ENCODE peak calls at places on chromosomes 3 and 15, in seven cellular contexts. One of them, this sample, is unnamed.

GRCh38 chr15:29819979-29820801 is 2.1 kb downstream of the TJP1 start:
- DNase-seq in HCT116: no peak
- DNase-seq in A549: no peak
- DNase-seq in IMR-90: peak; percentile 28
- DNase-seq in testis: no peak
- DNase-seq in upper lobe of left lung: no peak
- DNase-seq in GM12891: no peak
- DNase-seq in this sample: no peak

GRCh38 chr3:143209715-143210059 is 90.1 kb downstream of the CHST2 start:
- DNase-seq in testis: no peak
- DNase-seq in HCT116: no peak
- DNase-seq in A549: no peak
- DNase-seq in GM12891: no peak
- DNase-seq in IMR-90: no peak
- DNase-seq in upper lobe of left lung: no peak
- DNase-seq in this sample: no peak

GRCh38 chr3:65988440-65988839 is 50.3 kb downstream of the MAGI1 start:
- DNase-seq in GM12891: no peak
- DNase-seq in A549: no peak
- DNase-seq in HCT116: no peak
- DNase-seq in testis: no peak
- DNase-seq in upper lobe of left lung: no peak
- DNase-seq in IMR-90: no peak
- DNase-seq in this sample: no peak

GRCh38 chr15:40793216-40793989 is 13.5 kb upstream of the ZFYVE19 start:
- DNase-seq in upper lobe of left lung: no peak
- DNase-seq in HCT116: peak; percentile 92
- DNase-seq in IMR-90: peak; percentile 98
- DNase-seq in GM12891: no peak
- DNase-seq in A549: peak; percentile 26
- DNase-seq in testis: peak; percentile 51
- DNase-seq in this sample: peak; percentile 55

GRCh38 chr3:9649791-9650521 is 651 bp downstream of the MTMR14 start:
- DNase-seq in testis: no peak
- DNase-seq in GM12891: peak; percentile 46
- DNase-seq in A549: peak; percentile 11
- DNase-seq in IMR-90: no peak
- DNase-seq in HCT116: no peak
- DNase-seq in upper lobe of left lung: peak; percentile 31
- DNase-seq in this sample: peak; percentile 58

GRCh38 chr3:120168038-120168437 is 73.8 kb upstream of the GSK3B start:
- DNase-seq in A549: no peak
- DNase-seq in HCT116: no peak
- DNase-seq in testis: no peak
- DNase-seq in IMR-90: no peak
- DNase-seq in GM12891: no peak
- DNase-seq in upper lobe of left lung: no peak
- DNase-seq in this sample: no peak

GRCh38 chr3:138112362-138112761 is 3.0 kb downstream of the DZIP1L start:
- DNase-seq in IMR-90: no peak
- DNase-seq in upper lobe of left lung: no peak
- DNase-seq in testis: no peak
- DNase-seq in A549: no peak
- DNase-seq in GM12891: no peak
- DNase-seq in HCT116: no peak
- DNase-seq in this sample: no peak

GRCh38 chr3:110414851-110415250 is 656.8 kb upstream of the NECTIN3 start:
- DNase-seq in GM12891: no peak
- DNase-seq in upper lobe of left lung: no peak
- DNase-seq in IMR-90: peak; percentile 88
- DNase-seq in A549: peak; percentile 18
- DNase-seq in HCT116: peak; percentile 73
- DNase-seq in testis: no peak
- DNase-seq in this sample: no peak

GRCh38 chr15:100672959-100673358 is 70.6 kb downstream of the ASB7 start:
- DNase-seq in testis: no peak
- DNase-seq in IMR-90: no peak
- DNase-seq in HCT116: no peak
- DNase-seq in GM12891: no peak
- DNase-seq in upper lobe of left lung: no peak
- DNase-seq in A549: no peak
- DNase-seq in this sample: no peak

GRCh38 chr3:20401253-20401652 is 215.2 kb upstream of the SGO1 start:
- DNase-seq in upper lobe of left lung: no peak
- DNase-seq in GM12891: no peak
- DNase-seq in IMR-90: no peak
- DNase-seq in HCT116: no peak
- DNase-seq in testis: no peak
- DNase-seq in A549: no peak
- DNase-seq in this sample: no peak

GRCh38 chr15:90561344-90562244 is 31.9 kb downstream of the CRTC3 start:
- DNase-seq in testis: no peak
- DNase-seq in upper lobe of left lung: no peak
- DNase-seq in IMR-90: peak; percentile 81
- DNase-seq in GM12891: no peak
- DNase-seq in A549: no peak
- DNase-seq in HCT116: no peak
- DNase-seq in this sample: no peak

GRCh38 chr15:93865610-93866009 is 365.8 kb upstream of the MCTP2 start:
- DNase-seq in GM12891: no peak
- DNase-seq in testis: no peak
- DNase-seq in HCT116: no peak
- DNase-seq in A549: no peak
- DNase-seq in IMR-90: no peak
- DNase-seq in upper lobe of left lung: no peak
- DNase-seq in this sample: no peak

GRCh38 chr3:125052671-125053303 is 3.0 kb downstream of the HEG1 start:
- DNase-seq in upper lobe of left lung: no peak
- DNase-seq in A549: no peak
- DNase-seq in IMR-90: peak; percentile 92
- DNase-seq in GM12891: no peak
- DNase-seq in testis: no peak
- DNase-seq in HCT116: no peak
- DNase-seq in this sample: no peak

GRCh38 chr3:151430821-151431484 is 29.9 kb downstream of the IGSF10 start:
- DNase-seq in A549: no peak
- DNase-seq in testis: no peak
- DNase-seq in upper lobe of left lung: no peak
- DNase-seq in IMR-90: no peak
- DNase-seq in GM12891: no peak
- DNase-seq in HCT116: no peak
- DNase-seq in this sample: no peak

GRCh38 chr3:139020868-139021234 is at the start of gene PRR23B:
- DNase-seq in testis: peak; percentile 64
- DNase-seq in A549: no peak
- DNase-seq in IMR-90: no peak
- DNase-seq in upper lobe of left lung: no peak
- DNase-seq in GM12891: no peak
- DNase-seq in HCT116: no peak
- DNase-seq in this sample: no peak

GRCh38 chr3:49164983-49165720 is 979 bp downstream of the CCDC71 start:
- DNase-seq in A549: no peak
- DNase-seq in upper lobe of left lung: no peak
- DNase-seq in IMR-90: no peak
- DNase-seq in HCT116: no peak
- DNase-seq in testis: no peak
- DNase-seq in GM12891: no peak
- DNase-seq in this sample: peak; percentile 27
- TF ChIP-seq POLR2A in A549: no peak
- TF ChIP-seq POLR2A in upper lobe of left lung: no peak
- TF ChIP-seq POLR2A in IMR-90: no peak
- TF ChIP-seq POLR2A in HCT116: no peak
- TF ChIP-seq POLR2A in testis: no peak
- TF ChIP-seq POLR2A in GM12891: peak; percentile 41
- TF ChIP-seq POLR2A in this sample: peak; percentile 17

GRCh38 chr3:37130984-37131975 is 43.1 kb downstream of the LRRFIP2 start:
- DNase-seq in upper lobe of left lung: no peak
- DNase-seq in testis: no peak
- DNase-seq in HCT116: no peak
- DNase-seq in GM12891: no peak
- DNase-seq in A549: no peak
- DNase-seq in IMR-90: no peak
- DNase-seq in this sample: no peak
- TF ChIP-seq POLR2A in upper lobe of left lung: no peak
- TF ChIP-seq POLR2A in testis: no peak
- TF ChIP-seq POLR2A in HCT116: no peak
- TF ChIP-seq POLR2A in GM12891: no peak
- TF ChIP-seq POLR2A in A549: no peak
- TF ChIP-seq POLR2A in IMR-90: no peak
- TF ChIP-seq POLR2A in this sample: no peak

GRCh38 chr15:63504247-63504978 is at the start of gene USP3:
- DNase-seq in IMR-90: peak; percentile 94
- DNase-seq in HCT116: peak; percentile 89
- DNase-seq in testis: peak; percentile 94
- DNase-seq in A549: peak; percentile 67
- DNase-seq in GM12891: peak; percentile 53
- DNase-seq in upper lobe of left lung: peak; percentile 94
- DNase-seq in this sample: peak; percentile 96

GRCh38 chr15:63502137-63502801 is 2.1 kb upstream of the USP3 start:
- DNase-seq in testis: no peak
- DNase-seq in IMR-90: peak; percentile 44
- DNase-seq in A549: no peak
- DNase-seq in GM12891: no peak
- DNase-seq in HCT116: no peak
- DNase-seq in upper lobe of left lung: peak; percentile 74
- DNase-seq in this sample: peak; percentile 23

GRCh38 chr15:63503739-63504246 is 600 bp upstream of the USP3 start:
- DNase-seq in testis: peak; percentile 63
- DNase-seq in IMR-90: peak; percentile 93
- DNase-seq in upper lobe of left lung: peak; percentile 80
- DNase-seq in A549: peak; percentile 48
- DNase-seq in HCT116: peak; percentile 75
- DNase-seq in GM12891: no peak
- DNase-seq in this sample: peak; percentile 79

GRCh38 chr15:63501256-63502089 is 2.9 kb upstream of the USP3 start:
- DNase-seq in IMR-90: peak; percentile 97
- DNase-seq in A549: peak; percentile 88
- DNase-seq in upper lobe of left lung: peak; percentile 93
- DNase-seq in HCT116: no peak
- DNase-seq in GM12891: no peak
- DNase-seq in testis: peak; percentile 84
- DNase-seq in this sample: no peak

GRCh38 chr15:63502843-63503738 is 1.3 kb upstream of the USP3 start:
- DNase-seq in IMR-90: peak; percentile 87
- DNase-seq in testis: peak; percentile 84
- DNase-seq in HCT116: peak; percentile 83
- DNase-seq in A549: peak; percentile 88
- DNase-seq in GM12891: peak; percentile 51
- DNase-seq in upper lobe of left lung: peak; percentile 99
- DNase-seq in this sample: peak; percentile 77
- TF ChIP-seq POLR2A in IMR-90: no peak
- TF ChIP-seq POLR2A in testis: no peak
- TF ChIP-seq POLR2A in HCT116: peak; percentile 39
- TF ChIP-seq POLR2A in A549: peak; percentile 39
- TF ChIP-seq POLR2A in GM12891: no peak
- TF ChIP-seq POLR2A in upper lobe of left lung: no peak
- TF ChIP-seq POLR2A in this sample: no peak

GRCh38 chr15:98729446-98730042 is 81.2 kb downstream of the IGF1R start:
- DNase-seq in IMR-90: no peak
- DNase-seq in HCT116: no peak
- DNase-seq in GM12891: no peak
- DNase-seq in A549: no peak
- DNase-seq in upper lobe of left lung: no peak
- DNase-seq in testis: peak; percentile 74
- DNase-seq in this sample: peak; percentile 30

GRCh38 chr15:98728811-98729160 is 80.4 kb downstream of the IGF1R start:
- DNase-seq in GM12891: no peak
- DNase-seq in upper lobe of left lung: no peak
- DNase-seq in testis: no peak
- DNase-seq in HCT116: no peak
- DNase-seq in A549: no peak
- DNase-seq in IMR-90: no peak
- DNase-seq in this sample: no peak

GRCh38 chr15:98725874-98726273 is 77.5 kb downstream of the IGF1R start:
- DNase-seq in A549: no peak
- DNase-seq in testis: no peak
- DNase-seq in IMR-90: no peak
- DNase-seq in HCT116: no peak
- DNase-seq in GM12891: no peak
- DNase-seq in upper lobe of left lung: no peak
- DNase-seq in this sample: no peak

GRCh38 chr15:98728107-98728810 is 79.9 kb downstream of the IGF1R start:
- DNase-seq in upper lobe of left lung: no peak
- DNase-seq in HCT116: no peak
- DNase-seq in A549: no peak
- DNase-seq in testis: no peak
- DNase-seq in IMR-90: no peak
- DNase-seq in GM12891: no peak
- DNase-seq in this sample: no peak

GRCh38 chr15:98727115-98728040 is 79.0 kb downstream of the IGF1R start:
- DNase-seq in testis: peak; percentile 78
- DNase-seq in IMR-90: peak; percentile 93
- DNase-seq in HCT116: peak; percentile 84
- DNase-seq in GM12891: no peak
- DNase-seq in A549: peak; percentile 98
- DNase-seq in upper lobe of left lung: peak; percentile 92
- DNase-seq in this sample: no peak
- TF ChIP-seq POLR2A in testis: no peak
- TF ChIP-seq POLR2A in IMR-90: no peak
- TF ChIP-seq POLR2A in HCT116: no peak
- TF ChIP-seq POLR2A in GM12891: no peak
- TF ChIP-seq POLR2A in A549: peak; percentile 21
- TF ChIP-seq POLR2A in upper lobe of left lung: no peak
- TF ChIP-seq POLR2A in this sample: no peak

GRCh38 chr3:182139627-182140357 is 428.1 kb downstream of the SOX2 start:
- DNase-seq in A549: no peak
- DNase-seq in upper lobe of left lung: no peak
- DNase-seq in HCT116: no peak
- DNase-seq in GM12891: no peak
- DNase-seq in IMR-90: no peak
- DNase-seq in testis: no peak
- DNase-seq in this sample: no peak
- TF ChIP-seq POLR2A in A549: no peak
- TF ChIP-seq POLR2A in upper lobe of left lung: no peak
- TF ChIP-seq POLR2A in HCT116: no peak
- TF ChIP-seq POLR2A in GM12891: no peak
- TF ChIP-seq POLR2A in IMR-90: no peak
- TF ChIP-seq POLR2A in testis: no peak
- TF ChIP-seq POLR2A in this sample: no peak

DNA sequence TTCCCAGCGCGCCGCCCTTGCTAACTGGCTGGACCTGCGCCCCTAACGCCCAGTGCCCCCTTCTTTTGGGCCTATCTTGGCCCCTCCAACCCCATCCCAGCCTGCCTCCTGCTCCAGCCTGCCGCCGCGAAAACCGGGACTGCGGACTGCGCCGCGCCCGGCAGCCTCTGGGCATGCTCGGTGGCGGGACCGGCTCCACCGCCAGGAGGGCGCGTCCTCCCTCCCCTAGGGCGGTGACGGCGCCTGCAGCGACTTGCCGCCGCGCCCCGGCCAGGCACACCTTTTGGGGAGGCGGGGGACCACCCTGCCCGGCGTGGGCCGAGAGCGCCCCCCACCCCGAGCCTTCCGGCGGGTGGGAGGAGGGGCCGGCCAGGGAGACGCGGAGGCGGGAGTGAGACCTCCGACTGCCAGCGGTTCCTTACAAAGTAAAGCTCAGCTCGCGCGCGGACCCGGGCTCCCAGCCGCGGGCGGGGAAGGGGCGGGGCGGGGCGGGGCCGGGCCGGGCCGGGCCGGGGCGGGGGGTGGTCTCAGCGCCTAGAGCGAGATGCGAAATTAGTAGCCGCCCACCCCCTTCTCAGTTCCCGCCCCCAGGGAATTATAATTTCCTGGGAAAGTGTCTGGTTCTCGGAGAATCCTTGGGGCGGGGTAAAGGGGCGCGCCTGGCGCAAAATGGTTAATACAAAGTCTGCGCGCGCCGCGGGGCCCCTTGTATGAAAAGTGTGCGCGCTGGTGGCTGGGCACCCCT is 225.0 kb upstream of the IL12A start:
- DNase-seq in GM12891: peak; percentile 73
- DNase-seq in HCT116: peak; percentile 71
- DNase-seq in IMR-90: peak; percentile 84
- DNase-seq in A549: peak; percentile 81
- DNase-seq in upper lobe of left lung: peak; percentile 74
- DNase-seq in testis: peak; percentile 66
- DNase-seq in this sample: peak; percentile 21
- TF ChIP-seq POLR2A in GM12891: no peak
- TF ChIP-seq POLR2A in HCT116: peak; percentile 84
- TF ChIP-seq POLR2A in IMR-90: peak; percentile 74
- TF ChIP-seq POLR2A in A549: peak; percentile 81
- TF ChIP-seq POLR2A in upper lobe of left lung: no peak
- TF ChIP-seq POLR2A in testis: no peak
- TF ChIP-seq POLR2A in this sample: no peak

This sample was measured in erythroblast.